ENCODE peak calls at places on chromosomes 7 and 10, in seven cellular contexts. Q is epithelial cell of esophagus; I is germinal center; L is cardiac fibroblast; P is stimulated activated CD8-positive, alpha-beta memory T cell treated with anti-CD3 and anti-CD28 coated beads, Interleukin-15, amount 100 ng/mL, for 1 hour; B is skeletal muscle cell; Y is HCEC 1CT. A is an unnamed sample.

GRCh38 chr7:75951506-75951905 is 36.6 kb downstream of the POR start:
- DNase-seq in Q (peak), I (no peak), L (peak), P (no peak), B (no peak), Y (peak), A (peak)

GRCh38 chr10:86411281-86411841 is 44.8 kb upstream of the GRID1 start:
- DNase-seq in Q (no peak), I (peak), L (peak), P (no peak), B (peak), Y (peak), A (peak)

GRCh38 chr7:104328308-104328969 is at the start of gene LHFPL3:
- DNase-seq in Q (peak), I (no peak), L (no peak), P (no peak), B (no peak), Y (no peak), A (no peak)

GRCh38 chr7:30778246-30779025 is 7.2 kb downstream of the MINDY4 start:
- DNase-seq in Q (no peak), I (no peak), L (peak), P (no peak), B (no peak), Y (peak), A (peak)

GRCh38 chr10:1577945-1578344 is 159.4 kb downstream of the ADARB2 start:
- DNase-seq in Q (no peak), I (no peak), L (no peak), P (no peak), B (no peak), Y (no peak), A (no peak)

GRCh38 chr7:2818653-2819052 is 25.5 kb downstream of the GNA12 start:
- DNase-seq in Q (no peak), I (no peak), L (no peak), P (no peak), B (no peak), Y (no peak), A (no peak)

GRCh38 chr10:60099998-60100747 is 193.8 kb upstream of the CCDC6 start:
- DNase-seq in Q (peak), I (peak), L (peak), P (no peak), B (peak), Y (peak), A (peak)

GRCh38 chr10:103839513-103839864 is 15.9 kb downstream of the SH3PXD2A start:
- DNase-seq in Q (no peak), I (no peak), L (no peak), P (no peak), B (no peak), Y (no peak), A (no peak)

GRCh38 chr7:103628742-103629141 is 182.7 kb upstream of the SLC26A5 start:
- DNase-seq in Q (no peak), I (no peak), L (no peak), P (no peak), B (no peak), Y (no peak), A (no peak)

GRCh38 chr7:17663056-17663675 is 277.1 kb downstream of the SNX13 start:
- DNase-seq in Q (peak), I (no peak), L (peak), P (no peak), B (no peak), Y (peak), A (peak)

GRCh38 chr7:4115941-4116610 is 566.0 kb upstream of the FOXK1 start:
- DNase-seq in Q (no peak), I (no peak), L (no peak), P (no peak), B (no peak), Y (no peak), A (no peak)

GRCh38 chr7:20543565-20543964 is 71.9 kb upstream of the ABCB5 start:
- DNase-seq in Q (no peak), I (no peak), L (no peak), P (no peak), B (no peak), Y (no peak), A (no peak)

GRCh38 chr7:47551550-47552121 is 30.3 kb downstream of the TNS3 start:
- DNase-seq in Q (no peak), I (no peak), L (peak), P (no peak), B (no peak), Y (no peak), A (no peak)

GRCh38 chr7:1237704-1238255 is 5.1 kb downstream of the UNCX start:
- DNase-seq in Q (no peak), I (no peak), L (no peak), P (no peak), B (no peak), Y (no peak), A (no peak)

GRCh38 chr7:36742911-36743775 is 18.8 kb upstream of the AOAH start:
- DNase-seq in Q (no peak), I (no peak), L (no peak), P (no peak), B (no peak), Y (no peak), A (no peak)

GRCh38 chr10:50607526-50607925 is 16.2 kb downstream of the SGMS1 start:
- DNase-seq in Q (no peak), I (no peak), L (peak), P (no peak), B (no peak), Y (no peak), A (peak)

GRCh38 chr10:93406367-93407145 is 75.6 kb downstream of the MYOF start:
- DNase-seq in Q (peak), I (no peak), L (peak), P (no peak), B (no peak), Y (no peak), A (no peak)

A was measured in fibroblast of mammary gland.